ENCODE peak calls at places on chromosomes 13 and 19, in four cellular contexts. K is fibroblast of the aortic adventitia, B is esophagus muscularis mucosa, M is IMR-90. Z is an unnamed sample.

GRCh38 chr13:56900549-56901279 is 240.0 kb upstream of the PRR20A start:
- DNase-seq in K (no peak), B (no peak), M (no peak), Z (no peak)

GRCh38 chr13:20351279-20352022 is 119.3 kb upstream of the GJB6 start:
- DNase-seq in K (peak), B (peak), M (peak), Z (no peak)

GRCh38 chr13:36154567-36155231 is 23.5 kb upstream of the DCLK1 start:
- DNase-seq in K (peak), B (no peak), M (no peak), Z (no peak)

GRCh38 chr19:29404951-29405727 is 120.7 kb upstream of the VSTM2B start:
- DNase-seq in K (no peak), B (no peak), M (no peak), Z (no peak)

GRCh38 chr13:114089751-114090400 is 42.5 kb downstream of the RASA3 start:
- DNase-seq in K (no peak), B (no peak), M (no peak), Z (no peak)

GRCh38 chr13:51645154-51645650 is 60.9 kb downstream of the WDFY2 start:
- DNase-seq in K (peak), B (no peak), M (peak), Z (peak)

GRCh38 chr13:48773531-48774275 is 120.0 kb downstream of the CYSLTR2 start:
- DNase-seq in K (no peak), B (peak), M (peak), Z (no peak)

GRCh38 chr19:35882074-35882832 is 13.9 kb downstream of the APLP1 start:
- DNase-seq in K (peak), B (no peak), M (peak), Z (peak)

GRCh38 chr19:3586124-3586626 is 897 bp downstream of the GIPC3 start:
- DNase-seq in K (no peak), B (no peak), M (no peak), Z (peak)

GRCh38 chr19:23913931-23914330 is 755 bp upstream of the ZNF726 start:
- DNase-seq in K (no peak), B (no peak), M (no peak), Z (no peak)

GRCh38 chr13:28089065-28089464 is 11.3 kb downstream of the FLT3 start:
- DNase-seq in K (no peak), B (no peak), M (no peak), Z (no peak)

GRCh38 chr19:47152205-47152604 is 21.6 kb downstream of the SAE1 start:
- DNase-seq in K (no peak), B (no peak), M (no peak), Z (no peak)

GRCh38 chr13:48155850-48156249 is 60.9 kb upstream of the MED4 start:
- DNase-seq in K (peak), B (no peak), M (peak), Z (peak)

GRCh38 chr19:39544920-39545319 is 5.0 kb upstream of the EID2 start:
- DNase-seq in K (no peak), B (no peak), M (no peak), Z (no peak)

GRCh38 chr13:51221674-51222509 is at the start of gene FAM124A:
- DNase-seq in K (no peak), B (no peak), M (peak), Z (peak)

GRCh38 chr13:100510208-100510997 is 78.2 kb downstream of the GGACT start:
- DNase-seq in K (no peak), B (no peak), M (no peak), Z (no peak)

GRCh38 chr13:36915891-36916640 is 4.0 kb downstream of the SMAD9 start:
- DNase-seq in K (no peak), B (no peak), M (no peak), Z (no peak)

GRCh38 chr19:1672038-1672768 is 19.8 kb upstream of the TCF3 start:
- DNase-seq in K (peak), B (no peak), M (peak), Z (peak)

GRCh38 chr19:793775-794174 is 3.5 kb upstream of the PTBP1 start:
- DNase-seq in K (no peak), B (no peak), M (no peak), Z (no peak)

GRCh38 chr13:66673401-66673800 is 556.7 kb downstream of the PCDH9 start:
- DNase-seq in K (peak), B (no peak), M (peak), Z (no peak)

GRCh38 chr19:29596885-29597525 is 9.1 kb upstream of the POP4 start:
- DNase-seq in K (peak), B (no peak), M (peak), Z (no peak)

GRCh38 chr19:1665565-1666047 is 13.2 kb upstream of the TCF3 start:
- DNase-seq in K (no peak), B (no peak), M (no peak), Z (peak)

GRCh38 chr19:18610556-18611326 is 1.9 kb upstream of the TMEM59L start:
- DNase-seq in K (no peak), B (no peak), M (no peak), Z (no peak)